ENCODE peak calls at places on chromosomes 3 and 15, in four cellular contexts. G is HEK293T, Y is K562, H is GM12878. V is an unnamed sample.

GRCh38 chr15:39801641-39802309 is 19.1 kb upstream of the FSIP1 start:
- DNase-seq in G (peak), Y (peak), H (no peak), V (peak)

GRCh38 chr15:25860885-25861866 is 2.0 kb downstream of the ATP10A start:
- DNase-seq in G (no peak), Y (no peak), H (no peak), V (no peak)

GRCh38 chr3:56782900-56783299 is 18.8 kb downstream of the ARHGEF3 start:
- DNase-seq in G (no peak), Y (no peak), H (no peak), V (no peak)

GRCh38 chr3:48855681-48856447 is 8.2 kb upstream of the PRKAR2A start:
- DNase-seq in G (no peak), Y (no peak), H (no peak), V (peak)

GRCh38 chr3:62622553-62623174 is 249.3 kb upstream of the FEZF2 start:
- DNase-seq in G (peak), Y (peak), H (peak), V (peak)

GRCh38 chr3:118487734-118488133 is 546.9 kb downstream of the IGSF11 start:
- DNase-seq in G (no peak), Y (no peak), H (no peak), V (no peak)

GRCh38 chr15:34753236-34753894 is 1.4 kb downstream of the GJD2 start:
- DNase-seq in G (peak), Y (peak), H (no peak), V (peak)

GRCh38 chr3:13113346-13114335 is 40.4 kb upstream of the IQSEC1 start:
- DNase-seq in G (no peak), Y (no peak), H (no peak), V (no peak)

GRCh38 chr3:48662140-48662752 is 440 bp downstream of the CELSR3 start:
- DNase-seq in G (no peak), Y (no peak), H (no peak), V (no peak)

GRCh38 chr15:91857224-91857585 is 3.7 kb downstream of the SLCO3A1 start:
- DNase-seq in G (no peak), Y (no peak), H (no peak), V (no peak)

GRCh38 chr3:114481113-114481512 is 187.3 kb downstream of the TIGIT start:
- DNase-seq in G (no peak), Y (no peak), H (no peak), V (no peak)

GRCh38 chr3:114478806-114479205 is 185.0 kb downstream of the TIGIT start:
- DNase-seq in G (no peak), Y (no peak), H (no peak), V (no peak)

GRCh38 chr3:114484895-114485294 is 191.1 kb downstream of the TIGIT start:
- DNase-seq in G (no peak), Y (no peak), H (no peak), V (no peak)

GRCh38 chr3:114480442-114480841 is 186.6 kb downstream of the TIGIT start:
- DNase-seq in G (no peak), Y (no peak), H (no peak), V (peak)
- TF ChIP-seq TARDBP in G (no peak), Y (no peak), H (no peak), V (no peak)

GRCh38 chr3:102536479-102536878 is 101.7 kb downstream of the ZPLD1 start:
- DNase-seq in G (peak), Y (peak), H (no peak), V (peak)
- TF ChIP-seq TARDBP in G (no peak), Y (no peak), H (no peak), V (no peak)

GRCh38 chr3:171542976-171543375 is 82.8 kb upstream of the TNIK start:
- DNase-seq in G (no peak), Y (peak), H (no peak), V (no peak)
- TF ChIP-seq TARDBP in G (no peak), Y (no peak), H (no peak), V (no peak)

GRCh38 chr3:120352017-120352416 is 2.9 kb upstream of the LRRC58 start:
- DNase-seq in G (no peak), Y (no peak), H (no peak), V (no peak)

GRCh38 chr3:120348065-120348980 is 831 bp downstream of the LRRC58 start:
- DNase-seq in G (peak), Y (no peak), H (no peak), V (peak)

GRCh38 chr3:120349819-120350125 is 618 bp upstream of the LRRC58 start:
- DNase-seq in G (peak), Y (no peak), H (no peak), V (no peak)

GRCh38 chr3:120348981-120349818 is at the start of gene LRRC58:
- DNase-seq in G (peak), Y (peak), H (peak), V (peak)

DNA sequence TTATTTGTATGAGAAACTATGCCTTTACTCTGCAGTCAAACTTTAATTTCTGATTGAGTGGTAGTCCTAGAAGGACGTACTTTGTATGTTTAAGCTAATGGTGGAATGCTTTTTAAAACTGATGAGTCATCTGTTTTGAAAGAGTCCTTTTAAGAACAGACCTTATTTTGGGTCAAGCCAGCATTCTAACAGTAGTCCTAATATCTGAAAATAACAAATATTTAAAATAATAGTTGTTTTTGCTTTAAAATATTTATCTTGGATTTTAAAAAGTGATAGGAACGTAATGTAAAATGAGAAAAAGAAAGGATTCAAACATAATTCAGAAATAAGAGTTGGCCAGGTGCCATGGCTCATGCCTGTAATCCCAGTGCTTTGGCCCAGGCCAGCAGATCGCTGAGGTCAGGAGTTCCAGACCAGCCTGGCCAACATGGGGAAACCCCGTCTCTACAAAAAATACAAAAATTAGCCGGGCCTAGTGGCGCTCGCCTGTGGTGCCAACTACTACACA is 1.3 kb upstream of the LRRC58 start:
- DNase-seq in G (peak), Y (peak), H (no peak), V (peak)
- TF ChIP-seq TARDBP in G (no peak), Y (no peak), H (no peak), V (no peak)

DNA sequence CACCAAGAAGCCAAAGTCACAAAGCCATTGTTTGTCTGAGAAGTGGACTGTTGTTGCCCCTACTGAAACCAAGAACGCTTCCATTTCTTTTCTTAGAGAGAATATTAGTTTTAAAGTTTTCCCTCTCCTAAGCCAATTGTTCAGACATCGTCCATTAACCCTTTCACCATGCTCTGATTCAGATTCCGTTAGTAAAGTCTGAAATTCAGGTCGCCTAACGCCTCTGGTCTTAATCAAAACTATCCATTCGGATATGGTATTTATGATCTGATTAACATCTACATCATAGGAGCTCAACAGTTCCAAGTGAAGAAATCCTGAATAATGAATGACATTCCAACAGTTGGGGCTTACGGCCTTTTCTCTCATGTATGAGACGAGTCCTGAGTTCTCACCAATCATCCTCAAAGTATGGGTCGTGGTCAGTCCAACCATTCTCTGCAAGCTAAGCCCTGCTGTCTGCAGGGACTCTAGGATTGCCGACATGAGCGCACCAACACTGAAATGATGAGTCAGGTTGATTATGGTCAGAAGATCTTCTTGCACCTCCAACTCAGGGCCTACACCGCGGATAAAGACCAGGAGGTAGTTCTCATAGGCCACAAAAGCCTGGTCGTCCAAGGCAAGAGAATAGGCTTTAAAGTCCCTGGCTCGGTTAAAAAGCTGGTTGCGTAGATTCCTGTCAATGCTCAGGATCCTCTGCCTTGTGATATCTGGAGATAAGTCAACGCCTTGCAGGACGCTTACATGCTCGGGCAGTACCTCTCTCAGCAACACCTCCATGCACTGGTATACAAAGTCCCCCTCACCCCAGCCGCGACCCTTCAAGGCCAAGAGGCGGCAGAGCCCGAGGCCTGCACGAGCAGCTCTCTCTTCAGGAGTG is 767 bp downstream of the EPM2AIP1 start:
- DNase-seq in G (no peak), Y (peak), H (no peak), V (peak)
- TF ChIP-seq TARDBP in G (no peak), Y (peak), H (no peak), V (no peak)

GRCh38 chr3:42031808-42032475 is 59.2 kb upstream of the TRAK1 start:
- DNase-seq in G (no peak), Y (no peak), H (no peak), V (no peak)

GRCh38 chr3:42033741-42034140 is 57.4 kb upstream of the TRAK1 start:
- DNase-seq in G (no peak), Y (no peak), H (no peak), V (no peak)

GRCh38 chr3:42035816-42036482 is 55.2 kb upstream of the TRAK1 start:
- DNase-seq in G (no peak), Y (peak), H (no peak), V (no peak)

GRCh38 chr3:42035007-42035406 is 56.1 kb upstream of the TRAK1 start:
- DNase-seq in G (no peak), Y (no peak), H (no peak), V (no peak)

DNA sequence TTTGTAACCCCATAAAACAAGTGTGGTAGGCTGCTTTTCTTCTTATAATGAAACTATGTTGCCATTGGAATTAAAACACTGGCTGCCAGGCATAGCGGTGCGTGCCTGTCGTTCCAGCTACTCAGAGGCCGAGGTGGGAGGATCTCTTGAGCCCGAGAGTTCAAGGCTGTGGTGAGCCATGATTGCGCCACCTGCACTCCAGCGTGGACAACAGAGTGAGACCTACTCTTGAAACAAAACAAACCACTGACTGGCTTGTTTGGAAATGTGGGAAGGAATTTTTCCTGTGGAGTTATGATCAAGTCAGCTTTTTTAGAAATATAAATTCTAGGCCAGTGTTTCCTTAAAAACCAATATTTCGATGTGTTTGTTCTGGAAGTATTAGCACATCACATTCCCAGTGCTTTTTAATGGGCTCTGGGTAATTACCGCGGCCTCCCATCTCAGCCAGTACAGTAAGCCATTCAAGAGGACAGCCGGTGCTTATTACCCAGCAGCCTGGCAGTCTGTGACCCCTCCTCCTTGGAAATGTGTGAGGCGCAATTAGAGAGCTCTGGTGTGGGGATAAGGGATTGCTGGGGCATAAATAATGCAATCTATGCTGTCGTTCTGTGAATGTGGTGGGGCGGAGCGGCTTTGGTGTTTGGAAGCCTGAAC is 58.3 kb upstream of the TRAK1 start:
- DNase-seq in G (no peak), Y (peak), H (no peak), V (peak)
- TF ChIP-seq TARDBP in G (no peak), Y (no peak), H (no peak), V (peak)

GRCh38 chr3:9248232-9249191 is 934 bp downstream of the SRGAP3 start:
- DNase-seq in G (peak), Y (no peak), H (no peak), V (no peak)
- TF ChIP-seq TARDBP in G (no peak), Y (no peak), H (no peak), V (no peak)

GRCh38 chr3:194575484-194576210 is 57.6 kb downstream of the TMEM44 start:
- DNase-seq in G (no peak), Y (no peak), H (no peak), V (no peak)

GRCh38 chr3:194572131-194572789 is 61.0 kb downstream of the TMEM44 start:
- DNase-seq in G (peak), Y (peak), H (no peak), V (peak)

GRCh38 chr3:194574639-194575483 is 58.4 kb downstream of the TMEM44 start:
- DNase-seq in G (no peak), Y (peak), H (no peak), V (no peak)

GRCh38 chr3:194572944-194573491 is 60.2 kb downstream of the TMEM44 start:
- DNase-seq in G (no peak), Y (no peak), H (no peak), V (no peak)

GRCh38 chr3:194573680-194574437 is 59.4 kb downstream of the TMEM44 start:
- DNase-seq in G (peak), Y (peak), H (no peak), V (peak)
- TF ChIP-seq TARDBP in G (no peak), Y (no peak), H (no peak), V (no peak)

DNA sequence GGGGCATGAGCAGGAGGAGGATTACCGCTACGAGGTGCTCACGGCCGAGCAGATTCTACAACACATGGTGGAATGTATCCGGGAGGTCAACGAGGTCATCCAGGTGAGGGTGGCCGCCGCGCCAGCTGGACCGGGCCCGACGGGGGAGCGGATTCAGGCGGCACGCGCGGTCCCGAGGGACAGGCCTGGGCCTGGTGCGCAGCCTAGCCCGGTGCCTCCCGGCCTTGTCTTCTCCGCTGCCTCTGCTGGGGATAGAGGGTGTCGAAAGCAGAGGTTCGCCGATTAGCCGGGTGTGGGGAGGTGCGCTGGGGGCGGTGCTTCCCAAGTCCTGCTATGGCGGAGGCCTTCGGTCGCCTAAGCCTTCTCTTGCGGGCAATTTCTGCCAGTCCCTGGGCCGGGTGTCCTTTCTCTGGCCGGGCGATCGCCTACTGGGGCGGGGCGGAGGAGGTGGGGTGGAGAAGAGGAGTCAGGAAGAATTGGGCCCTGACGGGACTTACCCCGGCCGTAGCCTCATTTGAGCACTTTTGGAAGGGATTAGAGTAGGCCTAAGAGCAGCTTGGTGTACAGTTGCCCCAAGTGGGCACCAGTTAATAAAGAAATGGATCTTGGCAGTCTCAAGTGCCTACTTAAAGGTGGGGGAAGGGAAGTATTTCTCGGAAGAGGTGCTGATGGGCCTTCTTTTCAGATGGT is 927 bp downstream of the ARIH1 start:
- DNase-seq in G (peak), Y (peak), H (peak), V (peak)
- TF ChIP-seq TARDBP in G (no peak), Y (no peak), H (peak), V (peak)